ENCODE peak calls at places on chromosomes 13 and 19, in four cellular contexts. C is HFFc6, M is fibroblast of mammary gland, D is choroid plexus epithelial cell. T is an unnamed sample.

GRCh38 chr19:17922138-17922537 is 10.7 kb upstream of the CCDC124 start:
- DNase-seq in C (no peak), D (no peak), M (no peak), T (no peak)

GRCh38 chr13:108495686-108496363 is 133.6 kb upstream of the MYO16 start:
- DNase-seq in C (no peak), M (no peak), D (peak), T (no peak)

GRCh38 chr19:20271215-20271926 is 104.4 kb downstream of the ZNF486 start:
- DNase-seq in M (no peak), D (no peak), C (no peak), T (no peak)

GRCh38 chr19:6014551-6015135 is 36.7 kb upstream of the RANBP3 start:
- DNase-seq in M (no peak), D (no peak), C (no peak), T (no peak)

GRCh38 chr13:81957121-81957520 is 1616.2 kb upstream of the SPRY2 start:
- DNase-seq in D (no peak), C (no peak), M (no peak), T (no peak)

GRCh38 chr19:43598445-43599240 is 2.2 kb downstream of the ZNF576 start:
- DNase-seq in M (no peak), C (no peak), D (no peak), T (no peak)

GRCh38 chr19:3893509-3894179 is 13.2 kb downstream of the ATCAY start:
- DNase-seq in C (no peak), D (no peak), M (no peak), T (no peak)

GRCh38 chr13:30816733-30817132 is 81.4 kb downstream of the ALOX5AP start:
- DNase-seq in C (no peak), D (no peak), M (no peak), T (no peak)

GRCh38 chr19:6587093-6587820 is 3.7 kb downstream of the CD70 start:
- DNase-seq in C (no peak), D (no peak), M (peak), T (no peak)

GRCh38 chr13:37138917-37139316 is 33.5 kb upstream of the CSNK1A1L start:
- DNase-seq in D (no peak), M (peak), C (no peak), T (no peak)

GRCh38 chr13:48500652-48501197 is 32.2 kb downstream of the RCBTB2 start:
- DNase-seq in D (peak), C (peak), M (peak), T (peak)

GRCh38 chr13:19864018-19864338 is 529 bp upstream of the ZMYM5 start:
- DNase-seq in C (peak), D (peak), M (peak), T (peak)

GRCh38 chr19:6056282-6056741 is 54.0 kb downstream of the RFX2 start:
- DNase-seq in C (no peak), D (no peak), M (no peak), T (no peak)

GRCh38 chr19:16682539-16682938 is 21.6 kb downstream of the TMEM38A start:
- DNase-seq in M (no peak), D (no peak), C (no peak), T (no peak)

DNA sequence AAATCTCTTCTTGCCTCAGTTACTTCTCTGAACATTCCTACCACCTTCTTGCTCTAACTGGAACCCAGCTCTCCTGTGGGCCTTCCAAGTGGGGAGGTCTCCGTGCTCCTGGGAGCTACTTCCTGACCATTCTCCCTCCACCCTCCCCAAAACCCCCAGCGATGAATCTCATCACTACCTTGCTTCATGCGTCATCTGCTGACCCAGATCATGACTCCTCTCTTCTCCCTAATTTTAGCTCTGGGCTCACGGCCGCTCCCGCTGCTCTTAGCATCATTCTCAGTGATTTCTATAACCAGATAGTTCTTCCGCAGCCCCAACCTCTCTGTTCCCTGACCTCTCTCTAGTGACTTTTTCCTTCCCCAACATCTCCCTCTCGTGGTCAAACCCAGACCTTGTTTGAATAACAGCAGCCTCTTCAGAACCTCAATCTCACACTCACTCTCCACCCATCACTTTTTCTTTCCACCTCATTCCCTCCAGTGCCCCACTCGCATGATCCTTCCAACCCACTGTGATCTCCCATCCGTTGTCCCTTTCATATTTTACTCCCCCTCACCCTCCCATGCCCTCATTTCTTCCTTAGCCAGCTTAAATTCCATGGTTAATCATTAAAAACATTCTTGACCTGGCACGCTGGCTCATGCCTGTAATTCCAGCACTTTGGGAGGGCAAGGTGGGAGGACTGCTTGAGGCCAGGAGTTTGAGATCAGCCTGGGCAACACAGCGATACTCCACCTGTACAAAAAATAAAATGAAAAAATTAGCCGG is 21.8 kb downstream of the MRPS12 start:
- DNase-seq in D (peak), C (no peak), M (no peak), T (peak)
- TF ChIP-seq CTCF in D (peak), C (peak), M (no peak), T (peak)

GRCh38 chr19:38793671-38794070 is 4.7 kb downstream of the LGALS7B start:
- DNase-seq in D (no peak), M (no peak), C (no peak), T (no peak)

GRCh38 chr19:38795549-38795948 is 6.5 kb downstream of the LGALS7B start:
- DNase-seq in C (no peak), M (no peak), D (no peak), T (no peak)

GRCh38 chr19:38793186-38793585 is 4.2 kb downstream of the LGALS7B start:
- DNase-seq in C (peak), M (peak), D (peak), T (peak)

GRCh38 chr19:38796154-38796553 is 7.2 kb downstream of the LGALS7B start:
- DNase-seq in D (no peak), M (no peak), C (no peak), T (no peak)

GRCh38 chr19:38792250-38793111 is 3.5 kb downstream of the LGALS7B start:
- DNase-seq in C (no peak), D (peak), M (peak), T (no peak)
- TF ChIP-seq CTCF in C (peak), D (peak), M (peak), T (no peak)

GRCh38 chr13:59801107-59801880 is 362.4 kb downstream of the DIAPH3 start:
- DNase-seq in C (no peak), D (no peak), M (no peak), T (no peak)
- TF ChIP-seq CTCF in C (no peak), D (no peak), M (no peak), T (no peak)

GRCh38 chr19:37991176-37991835 is 84.3 kb downstream of the SIPA1L3 start:
- DNase-seq in M (no peak), C (no peak), D (no peak), T (no peak)
- TF ChIP-seq CTCF in M (no peak), C (no peak), D (no peak), T (no peak)

GRCh38 chr19:8580710-8581281 is 3.6 kb upstream of the MYO1F start:
- DNase-seq in C (peak), D (peak), M (peak), T (peak)

GRCh38 chr19:8585057-8585893 is 8.0 kb upstream of the MYO1F start:
- DNase-seq in M (no peak), D (no peak), C (no peak), T (no peak)

GRCh38 chr19:8589177-8589714 is 12.0 kb upstream of the MYO1F start:
- DNase-seq in C (no peak), D (no peak), M (no peak), T (no peak)

GRCh38 chr19:8585894-8586750 is 8.9 kb upstream of the MYO1F start:
- DNase-seq in D (peak), M (no peak), C (no peak), T (peak)
- TF ChIP-seq CTCF in D (peak), M (peak), C (peak), T (peak)

DNA sequence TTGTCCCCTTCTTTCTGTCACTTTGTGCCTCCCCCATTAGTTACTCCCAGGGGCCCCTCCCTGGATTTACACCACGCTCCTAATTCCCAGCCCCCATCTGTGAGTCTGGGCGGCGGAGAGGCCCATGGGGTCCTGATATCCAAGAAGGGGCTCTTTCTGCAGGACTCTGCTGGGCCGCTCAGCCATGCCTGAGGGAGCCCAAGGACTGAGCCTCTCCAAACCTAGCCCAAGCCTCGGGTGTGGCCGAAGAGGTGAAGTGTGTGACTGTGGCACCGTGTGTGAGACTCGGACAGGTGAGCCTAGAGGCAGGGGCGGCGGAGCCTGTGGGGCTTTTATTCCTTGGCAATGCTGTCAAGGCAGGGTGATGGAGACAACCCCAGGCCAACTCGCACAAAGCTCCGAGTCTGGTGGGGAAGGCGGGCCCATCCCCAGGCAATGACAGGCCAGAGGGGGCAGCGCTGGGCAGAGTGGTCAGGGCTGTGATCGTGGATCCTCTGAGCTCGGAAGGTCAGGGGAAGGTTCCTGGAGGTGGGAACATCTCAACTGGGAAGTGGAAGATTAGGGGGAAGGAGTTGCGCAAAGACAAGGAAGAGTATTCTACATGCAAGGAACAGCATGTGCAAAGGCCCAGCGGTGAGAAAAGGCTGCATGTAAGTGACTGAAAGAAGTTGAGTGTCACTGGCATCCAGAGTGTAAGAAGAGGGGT is 1.6 kb downstream of the PLEKHG2 start:
- DNase-seq in D (no peak), C (no peak), M (peak), T (no peak)
- TF ChIP-seq CTCF in D (peak), C (peak), M (peak), T (no peak)

GRCh38 chr13:39419068-39419467 is 183.9 kb downstream of the LHFPL6 start:
- DNase-seq in M (no peak), D (no peak), C (no peak), T (no peak)

GRCh38 chr13:39418424-39418823 is 184.6 kb downstream of the LHFPL6 start:
- DNase-seq in D (no peak), C (no peak), M (no peak), T (no peak)

GRCh38 chr13:39417643-39418042 is 185.3 kb downstream of the LHFPL6 start:
- DNase-seq in M (peak), D (peak), C (peak), T (peak)

GRCh38 chr13:39415403-39415802 is 187.6 kb downstream of the LHFPL6 start:
- DNase-seq in D (peak), M (peak), C (peak), T (peak)

GRCh38 chr13:39417131-39417530 is 185.9 kb downstream of the LHFPL6 start:
- DNase-seq in M (no peak), C (peak), D (no peak), T (peak)
- TF ChIP-seq CTCF in M (peak), C (peak), D (peak), T (no peak)

GRCh38 chr13:94169783-94170513 is 309.5 kb downstream of the DCT start:
- DNase-seq in M (peak), D (no peak), C (no peak), T (no peak)

GRCh38 chr13:94174009-94174408 is 305.5 kb downstream of the DCT start:
- DNase-seq in C (no peak), M (no peak), D (no peak), T (no peak)

GRCh38 chr13:94176576-94176975 is 302.9 kb downstream of the DCT start:
- DNase-seq in D (peak), M (peak), C (no peak), T (no peak)

GRCh38 chr13:94175076-94175475 is 304.4 kb downstream of the DCT start:
- DNase-seq in D (no peak), C (no peak), M (no peak), T (no peak)

DNA sequence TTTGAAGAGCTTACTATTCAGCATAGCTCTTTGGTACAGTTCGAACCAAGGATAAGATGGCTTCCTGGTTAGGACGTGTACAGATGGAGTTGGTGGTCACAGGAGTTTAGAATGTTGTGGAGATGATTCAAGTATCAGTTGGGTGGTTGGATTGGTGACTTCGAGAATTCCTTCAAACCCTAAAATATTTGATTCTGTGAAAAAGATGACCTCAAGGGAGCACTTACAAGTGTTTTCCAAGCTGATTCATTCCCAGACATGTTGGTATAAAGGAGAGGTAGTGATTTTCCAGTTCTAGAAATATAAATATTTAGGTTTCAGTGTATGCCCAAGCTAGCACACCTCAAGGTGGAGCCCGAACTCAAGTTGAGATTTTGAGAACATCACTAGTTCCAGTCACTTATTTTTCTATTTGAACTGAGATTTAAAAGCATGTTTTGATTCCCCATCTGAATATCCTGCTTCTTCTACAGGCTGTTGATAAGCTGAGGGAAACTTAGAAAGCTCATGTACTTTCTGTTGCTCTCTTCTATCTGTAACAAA is 306.1 kb downstream of the DCT start:
- DNase-seq in C (peak), D (peak), M (peak), T (no peak)
- TF ChIP-seq CTCF in C (peak), D (peak), M (peak), T (peak)

GRCh38 chr13:39144941-39145533 is 106.8 kb downstream of the NHLRC3 start:
- DNase-seq in M (peak), D (peak), C (peak), T (peak)
- TF ChIP-seq CTCF in M (peak), D (peak), C (peak), T (peak)

GRCh38 chr13:65926750-65927171 is 1303.4 kb downstream of the PCDH9 start:
- DNase-seq in C (no peak), D (no peak), M (no peak), T (no peak)
- TF ChIP-seq CTCF in C (peak), D (peak), M (no peak), T (no peak)